ENCODE peak calls at places on chromosomes 2 and 18, in five cellular contexts. O is T-helper 9 cell, C is psoas muscle, Q is T follicular helper cell, D is globus pallidus. M is an unnamed sample.

GRCh38 chr2:23703037-23703582 is 223.8 kb downstream of the ATAD2B start:
- DNase-seq in Q (no peak), D (no peak), C (no peak), O (no peak), M (no peak)

GRCh38 chr2:241904011-241904718 is 34.6 kb downstream of the RTP5 start:
- DNase-seq in D (no peak), Q (no peak), C (no peak), O (no peak), M (no peak)

GRCh38 chr18:3450358-3451107 is 561 bp downstream of the TGIF1 start:
- DNase-seq in O (peak), C (peak), D (peak), Q (peak), M (no peak)

GRCh38 chr2:128584296-128584900 is 265.7 kb upstream of the HS6ST1 start:
- DNase-seq in D (no peak), O (no peak), Q (no peak), C (no peak), M (no peak)

GRCh38 chr2:211113294-211114175 is 557.1 kb downstream of the CPS1 start:
- DNase-seq in C (no peak), D (no peak), O (no peak), Q (no peak), M (no peak)

GRCh38 chr18:6355789-6356589 is 58.7 kb downstream of the L3MBTL4 start:
- DNase-seq in O (no peak), C (no peak), D (no peak), Q (no peak), M (no peak)

GRCh38 chr2:70959271-70959761 is 19.1 kb upstream of the ANKRD53 start:
- DNase-seq in D (no peak), C (no peak), Q (no peak), O (no peak), M (no peak)

GRCh38 chr2:62687644-62688043 is 17.9 kb upstream of the EHBP1 start:
- DNase-seq in C (no peak), Q (no peak), O (no peak), D (no peak), M (no peak)

GRCh38 chr18:23994361-23994902 is 20.1 kb upstream of the TTC39C start:
- DNase-seq in Q (peak), D (peak), C (no peak), O (peak), M (no peak)

GRCh38 chr2:238701907-238702206 is 146.0 kb upstream of the TWIST2 start:
- DNase-seq in D (no peak), C (no peak), O (no peak), Q (no peak), M (no peak)

GRCh38 chr2:10162586-10163497 is 40.3 kb downstream of the RRM2 start:
- DNase-seq in Q (no peak), C (no peak), O (no peak), D (peak), M (no peak)

GRCh38 chr2:70712916-70713315 is 55.1 kb downstream of the ADD2 start:
- DNase-seq in Q (no peak), O (no peak), C (no peak), D (no peak), M (no peak)

GRCh38 chr2:98912221-98912851 is 23.7 kb downstream of the CRACDL start:
- DNase-seq in O (no peak), Q (no peak), D (peak), C (peak), M (no peak)

GRCh38 chr2:9950521-9951271 is 797 bp upstream of the GRHL1 start:
- DNase-seq in D (no peak), Q (peak), O (peak), C (peak), M (no peak)

GRCh38 chr2:48347712-48348111 is 182.2 kb upstream of the STON1 start:
- DNase-seq in D (no peak), O (no peak), Q (no peak), C (no peak), M (no peak)

GRCh38 chr2:221482581-221483140 is 89.4 kb downstream of the EPHA4 start:
- DNase-seq in Q (no peak), O (no peak), C (no peak), D (no peak), M (no peak)

GRCh38 chr2:202109737-202110184 is 36.7 kb downstream of the KIAA2012 start:
- DNase-seq in Q (no peak), C (peak), O (no peak), D (no peak), M (no peak)

GRCh38 chr2:230842473-230842872 is 22.3 kb upstream of the ITM2C start:
- DNase-seq in Q (no peak), O (no peak), C (no peak), D (no peak), M (no peak)

GRCh38 chr2:37928377-37928776 is 3.3 kb downstream of the RMDN2 start:
- DNase-seq in Q (no peak), C (no peak), D (no peak), O (no peak), M (no peak)

GRCh38 chr18:10269226-10269625 is 185.2 kb upstream of the APCDD1 start:
- DNase-seq in Q (no peak), D (no peak), O (no peak), C (no peak), M (no peak)

GRCh38 chr2:174611851-174612250 is 14.2 kb upstream of the WIPF1 start:
- DNase-seq in D (no peak), Q (no peak), O (no peak), C (no peak), M (no peak)

GRCh38 chr2:232506713-232507112 is 13.5 kb upstream of the PRSS56 start:
- DNase-seq in D (no peak), Q (no peak), C (no peak), O (no peak), M (no peak)

GRCh38 chr2:240227538-240228428 is 87.3 kb upstream of the OTOS start:
- DNase-seq in Q (no peak), C (no peak), O (no peak), D (no peak), M (no peak)

GRCh38 chr18:66872277-66872676 is 268.4 kb upstream of the CDH19 start:
- DNase-seq in O (no peak), C (no peak), D (no peak), Q (no peak), M (no peak)

GRCh38 chr2:11421863-11422490 is 44.0 kb downstream of the E2F6 start:
- DNase-seq in D (no peak), O (no peak), Q (no peak), C (no peak), M (no peak)

GRCh38 chr18:48317781-48318381 is 91.3 kb downstream of the ZBTB7C start:
- DNase-seq in D (no peak), O (no peak), C (no peak), Q (no peak), M (no peak)

GRCh38 chr2:191811807-191812602 is 34.9 kb downstream of the CAVIN2 start:
- DNase-seq in O (peak), Q (no peak), C (peak), D (peak), M (no peak)

GRCh38 chr2:230870544-230871360 is 6.0 kb downstream of the ITM2C start:
- DNase-seq in C (no peak), Q (no peak), O (no peak), D (no peak), M (no peak)

GRCh38 chr18:42196651-42197050 is 241.6 kb downstream of the PIK3C3 start:
- DNase-seq in D (no peak), C (no peak), O (no peak), Q (no peak), M (no peak)

GRCh38 chr2:102385522-102385921 is 29.9 kb downstream of the IL18R1 start:
- DNase-seq in O (no peak), C (no peak), D (no peak), Q (no peak), M (no peak)

GRCh38 chr2:168220971-168221819 is 26.2 kb downstream of the STK39 start:
- DNase-seq in D (peak), O (no peak), Q (no peak), C (no peak), M (no peak)